ENCODE peak calls at places on chromosomes 1 and 21, in ten cellular contexts. M, S, G, D, Y, F, C, N, K and W are unnamed samples.

GRCh38 chr1:217563179-217563578 is 67.7 kb downstream of the GPATCH2 start:
- DNase-seq in M (no peak), S (no peak), G (no peak), D (no peak), Y (no peak), F (no peak), C (no peak), N (no peak), K (no peak), W (no peak)

GRCh38 chr1:151980287-151981177 is 13.1 kb downstream of the S100A10 start:
- DNase-seq in M (peak), S (no peak), G (no peak), D (peak), Y (peak), F (no peak), C (no peak), N (no peak), K (no peak), W (peak)

GRCh38 chr1:17427696-17428660 is 11.5 kb downstream of the RCC2 start:
- DNase-seq in M (no peak), S (no peak), G (no peak), D (no peak), Y (no peak), F (no peak), C (no peak), N (peak), K (no peak), W (peak)

GRCh38 chr1:2611034-2611501 is 21.7 kb downstream of the MMEL1 start:
- DNase-seq in M (peak), S (peak), G (peak), D (no peak), Y (no peak), F (no peak), C (peak), N (peak), K (peak), W (peak)

GRCh38 chr1:238293075-238293474 is 402.4 kb upstream of the ZP4 start:
- DNase-seq in M (no peak), S (no peak), G (no peak), D (no peak), Y (no peak), F (no peak), C (no peak), N (no peak), K (no peak), W (no peak)

GRCh38 chr21:36589352-36589971 is 109.5 kb upstream of the SIM2 start:
- DNase-seq in M (peak), S (peak), G (peak), D (peak), Y (peak), F (no peak), C (no peak), N (peak), K (peak), W (peak)

GRCh38 chr1:226599636-226600238 is 51.2 kb downstream of the STUM start:
- DNase-seq in M (no peak), S (no peak), G (no peak), D (no peak), Y (no peak), F (no peak), C (no peak), N (no peak), K (no peak), W (no peak)

GRCh38 chr1:100483230-100483629 is 54.7 kb upstream of the GPR88 start:
- DNase-seq in M (peak), S (no peak), G (no peak), D (no peak), Y (no peak), F (no peak), C (no peak), N (no peak), K (no peak), W (no peak)

GRCh38 chr1:16618719-16619118 is 5.4 kb upstream of the NBPF1 start:
- DNase-seq in M (no peak), S (peak), G (no peak), D (peak), Y (no peak), F (no peak), C (peak), N (no peak), K (no peak), W (peak)

DNA sequence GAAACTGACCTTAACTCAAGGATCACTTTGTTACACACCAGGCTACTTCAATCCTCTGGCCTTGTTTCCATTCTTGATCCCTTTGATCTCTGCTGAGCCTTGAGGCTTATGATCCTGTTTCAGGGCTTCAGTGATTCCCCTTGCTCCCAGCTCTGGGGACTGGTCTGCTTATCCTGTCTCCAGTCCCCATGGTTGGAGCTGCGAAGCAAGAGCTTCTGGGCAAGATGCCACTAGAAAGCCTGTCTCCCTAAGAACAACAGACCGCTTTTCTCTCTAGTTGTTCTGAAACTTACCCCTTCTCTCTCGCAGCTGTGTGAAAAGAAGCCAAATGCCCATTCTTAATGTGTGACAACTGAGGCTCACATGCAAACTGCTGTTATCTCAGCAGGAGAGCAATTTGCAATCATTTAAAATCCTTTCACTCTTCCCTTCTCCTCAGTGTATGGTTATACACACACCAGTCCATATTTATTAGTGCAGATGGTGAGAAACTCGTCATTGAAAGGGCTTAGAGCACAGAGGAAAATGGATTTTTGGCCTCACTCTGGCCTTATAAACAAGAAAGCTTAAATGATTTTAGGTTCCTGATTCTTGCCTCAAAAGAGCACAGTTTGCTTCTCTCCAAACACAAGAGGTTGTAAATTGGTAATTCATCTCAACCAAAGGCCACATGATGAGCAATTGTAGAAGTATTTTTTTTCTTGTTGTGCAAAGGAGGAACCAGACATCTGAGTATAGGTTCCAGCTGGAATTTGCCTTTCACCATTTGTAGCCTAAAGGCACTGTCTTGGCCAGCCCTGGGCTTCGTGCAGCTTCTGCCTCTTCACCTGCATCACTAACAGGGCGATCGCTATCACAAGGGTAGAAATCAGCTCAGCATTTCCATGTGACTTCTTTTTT is 179.3 kb upstream of the LMO4 start:
- DNase-seq in M (peak), S (no peak), G (no peak), D (no peak), Y (peak), F (no peak), C (peak), N (no peak), K (no peak), W (no peak)
- H3K27ac ChIP-seq in M (no peak), S (no peak), G (no peak), D (peak), Y (peak), F (no peak), C (no peak), N (peak), K (no peak), W (peak)

DNA sequence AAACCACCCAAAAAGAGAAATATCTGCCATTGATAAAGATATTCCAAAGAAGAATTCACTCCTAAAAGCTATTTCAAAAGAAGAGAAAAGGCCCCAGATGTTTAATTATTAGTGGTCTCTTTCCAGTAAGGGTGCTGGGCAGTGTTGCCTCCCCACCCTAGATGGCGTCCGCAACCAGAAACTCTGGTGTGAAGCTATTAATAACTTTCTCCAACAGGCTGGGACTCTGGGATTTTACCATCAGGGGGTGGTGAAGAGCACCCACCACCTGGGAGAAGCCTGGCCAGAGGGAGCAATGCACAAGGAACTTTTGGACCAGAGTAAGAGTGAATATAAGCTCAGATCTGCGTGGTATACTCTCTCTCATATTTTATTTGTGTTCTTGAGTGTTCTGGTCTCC is 115.4 kb upstream of the TIAM1 start:
- DNase-seq in M (no peak), S (no peak), G (no peak), D (no peak), Y (no peak), F (no peak), C (no peak), N (no peak), K (no peak), W (no peak)
- H3K4me3 ChIP-seq in M (no peak), S (no peak), G (no peak), D (no peak), Y (no peak), F (no peak), C (no peak), N (no peak), K (no peak), W (no peak)

GRCh38 chr1:54546651-54547348 is 1.2 kb upstream of the ACOT11 start:
- DNase-seq in M (no peak), S (no peak), G (peak), D (no peak), Y (no peak), F (no peak), C (no peak), N (no peak), K (no peak), W (no peak)
- H3K27ac ChIP-seq in M (peak), S (peak), G (no peak), D (peak), Y (no peak), F (no peak), C (no peak), N (no peak), K (no peak), W (peak)

GRCh38 chr21:38178653-38179503 is 77.9 kb upstream of the KCNJ15 start:
- DNase-seq in M (no peak), S (no peak), G (no peak), D (no peak), Y (no peak), F (no peak), C (no peak), N (no peak), K (no peak), W (no peak)

GRCh38 chr21:38179504-38179900 is 77.3 kb upstream of the KCNJ15 start:
- DNase-seq in M (no peak), S (no peak), G (no peak), D (no peak), Y (peak), F (no peak), C (no peak), N (no peak), K (no peak), W (no peak)

GRCh38 chr21:38171723-38172344 is 85.0 kb upstream of the KCNJ15 start:
- DNase-seq in M (peak), S (peak), G (no peak), D (no peak), Y (peak), F (no peak), C (peak), N (no peak), K (no peak), W (no peak)

GRCh38 chr21:38177919-38178652 is 78.7 kb upstream of the KCNJ15 start:
- DNase-seq in M (no peak), S (no peak), G (no peak), D (no peak), Y (no peak), F (no peak), C (no peak), N (no peak), K (no peak), W (no peak)

DNA sequence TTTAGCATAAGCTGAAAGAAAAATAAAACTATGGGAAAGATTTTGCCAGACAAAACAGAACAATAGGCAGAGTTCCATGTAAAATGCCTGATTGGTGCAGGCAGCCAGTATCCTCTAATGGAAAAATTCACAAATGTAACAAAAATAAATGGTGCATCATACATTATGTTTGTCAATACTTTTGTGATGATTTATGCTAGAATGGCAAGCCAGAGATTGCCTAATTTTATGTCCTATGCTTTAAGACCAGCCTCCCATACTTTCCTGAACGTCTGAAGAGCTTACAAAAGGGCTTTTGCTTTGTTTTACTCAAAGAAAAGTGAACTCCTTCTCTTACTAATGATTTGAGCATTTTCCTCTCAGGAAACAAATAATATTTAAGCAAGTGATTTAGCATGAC is 81.5 kb upstream of the KCNJ15 start:
- DNase-seq in M (no peak), S (no peak), G (no peak), D (no peak), Y (no peak), F (no peak), C (no peak), N (no peak), K (no peak), W (no peak)
- H3K4me3 ChIP-seq in M (no peak), S (no peak), G (no peak), D (no peak), Y (no peak), F (no peak), C (no peak), N (no peak), K (no peak), W (no peak)

GRCh38 chr1:157994704-157995540 is 1.5 kb downstream of the KIRREL1 start:
- DNase-seq in M (peak), S (no peak), G (no peak), D (peak), Y (peak), F (no peak), C (no peak), N (no peak), K (no peak), W (peak)
- H3K27ac ChIP-seq in M (no peak), S (no peak), G (no peak), D (peak), Y (peak), F (no peak), C (peak), N (peak), K (no peak), W (peak)

GRCh38 chr1:43284711-43285110 is 670 bp downstream of the C1orf210 start:
- DNase-seq in M (no peak), S (no peak), G (no peak), D (no peak), Y (no peak), F (no peak), C (no peak), N (no peak), K (no peak), W (no peak)
- H3K4me3 ChIP-seq in M (no peak), S (peak), G (no peak), D (no peak), Y (no peak), F (no peak), C (peak), N (peak), K (no peak), W (no peak)

GRCh38 chr1:169708633-169709032 is 2.8 kb downstream of the SELL start:
- DNase-seq in M (no peak), S (no peak), G (no peak), D (no peak), Y (no peak), F (no peak), C (no peak), N (no peak), K (no peak), W (no peak)
- H3K27ac ChIP-seq in M (no peak), S (no peak), G (no peak), D (no peak), Y (no peak), F (peak), C (no peak), N (no peak), K (no peak), W (no peak)

GRCh38 chr1:76281306-76281705 is 206.8 kb downstream of the ST6GALNAC3 start:
- DNase-seq in M (no peak), S (no peak), G (peak), D (no peak), Y (no peak), F (no peak), C (no peak), N (no peak), K (no peak), W (peak)

GRCh38 chr1:76274302-76274701 is 199.8 kb downstream of the ST6GALNAC3 start:
- DNase-seq in M (no peak), S (no peak), G (no peak), D (no peak), Y (no peak), F (no peak), C (no peak), N (no peak), K (no peak), W (no peak)

GRCh38 chr1:76284842-76285241 is 210.3 kb downstream of the ST6GALNAC3 start:
- DNase-seq in M (no peak), S (no peak), G (no peak), D (no peak), Y (no peak), F (no peak), C (no peak), N (no peak), K (peak), W (no peak)

GRCh38 chr1:76279387-76279748 is 204.8 kb downstream of the ST6GALNAC3 start:
- DNase-seq in M (no peak), S (no peak), G (no peak), D (no peak), Y (no peak), F (no peak), C (no peak), N (no peak), K (no peak), W (no peak)

GRCh38 chr1:76278711-76279386 is 204.3 kb downstream of the ST6GALNAC3 start:
- DNase-seq in M (no peak), S (no peak), G (peak), D (no peak), Y (no peak), F (no peak), C (no peak), N (no peak), K (no peak), W (no peak)
- H3K4me3 ChIP-seq in M (no peak), S (no peak), G (no peak), D (no peak), Y (no peak), F (no peak), C (no peak), N (no peak), K (no peak), W (no peak)

GRCh38 chr1:28354121-28354520 is 15.4 kb upstream of the PHACTR4 start:
- DNase-seq in M (peak), S (no peak), G (no peak), D (no peak), Y (peak), F (no peak), C (no peak), N (no peak), K (no peak), W (no peak)
- H3K27ac ChIP-seq in M (no peak), S (no peak), G (no peak), D (no peak), Y (no peak), F (no peak), C (no peak), N (no peak), K (no peak), W (no peak)

GRCh38 chr1:27600500-27601175 is 3.3 kb downstream of the AHDC1 start:
- DNase-seq in M (no peak), S (no peak), G (peak), D (no peak), Y (peak), F (no peak), C (no peak), N (no peak), K (peak), W (peak)
- H3K4me3 ChIP-seq in M (no peak), S (no peak), G (no peak), D (no peak), Y (no peak), F (no peak), C (no peak), N (no peak), K (peak), W (no peak)